ENCODE peak calls at places on chromosomes 11 and 22, in nine cellular contexts. S is left ventricle myocardium inferior; Y is neuronal stem cell; Z is adrenal gland; K is CD8-positive, alpha-beta memory T cell; F is aorta; O is brain microvascular endothelial cell; U is hepatocyte; H is GM23248. N is an unnamed sample. For H3K27me3 and H3K36me3, the result is how much of the 10 kb centered on the place peaks cover.

GRCh38 chr22:36965716-36966115 is 52.3 kb downstream of the CSF2RB start:
- DNase-seq in U (no peak), S (no peak), H (no peak), K (no peak), Z (no peak), Y (no peak), O (no peak), F (no peak), N (no peak)

GRCh38 chr11:111387318-111387863 is 8.3 kb upstream of the POU2AF1 start:
- DNase-seq in F (no peak), Y (no peak), S (no peak), O (no peak), U (no peak), H (no peak), Z (peak), K (no peak), N (no peak)

GRCh38 chr11:80503990-80504389 is 1063.2 kb upstream of the TENM4 start:
- DNase-seq in O (no peak), K (no peak), U (no peak), H (no peak), S (no peak), Y (no peak), F (no peak), Z (no peak), N (no peak)

GRCh38 chr22:26589367-26589844 is 526 bp downstream of the TPST2 start:
- DNase-seq in O (no peak), Z (peak), U (peak), K (peak), F (peak), H (peak), Y (peak), S (peak), N (peak)

GRCh38 chr11:3157381-3158130 is 7.6 kb downstream of the OSBPL5 start:
- DNase-seq in Z (no peak), K (no peak), Y (no peak), H (peak), F (peak), O (peak), S (peak), U (no peak), N (no peak)

GRCh38 chr11:86818466-86819282 is 18.3 kb downstream of the PRSS23 start:
- DNase-seq in F (no peak), K (no peak), H (peak), S (no peak), Z (no peak), O (no peak), Y (no peak), U (peak), N (peak)

GRCh38 chr11:2994336-2994730 is 2.2 kb upstream of the NAP1L4 start:
- DNase-seq in S (no peak), O (no peak), K (no peak), F (no peak), Y (no peak), H (no peak), Z (peak), U (no peak), N (no peak)

GRCh38 chr11:77113382-77114088 is 10.9 kb downstream of the OMP start:
- DNase-seq in Z (peak), U (peak), H (peak), F (no peak), Y (peak), S (no peak), O (no peak), K (no peak), N (peak)

GRCh38 chr22:33781396-33781795 is 138.9 kb downstream of the LARGE1 start:
- DNase-seq in Y (no peak), F (no peak), O (peak), Z (no peak), U (peak), S (no peak), H (peak), K (no peak), N (no peak)

GRCh38 chr11:7573193-7573557 is 59.4 kb downstream of the PPFIBP2 start:
- DNase-seq in U (no peak), Y (no peak), S (no peak), K (no peak), F (no peak), Z (no peak), O (no peak), H (peak), N (no peak)

GRCh38 chr22:50470491-50470890 is 4.3 kb downstream of the SBF1 start:
- DNase-seq in O (no peak), F (no peak), U (no peak), H (no peak), S (no peak), Y (no peak), Z (no peak), K (no peak), N (no peak)

GRCh38 chr11:133064152-133064877 is 468.0 kb downstream of the OPCML start:
- DNase-seq in S (peak), O (peak), U (peak), F (peak), Y (peak), K (no peak), H (peak), Z (peak), N (peak)

GRCh38 chr11:111676878-111677585 is 74.8 kb downstream of the SIK2 start:
- DNase-seq in K (no peak), O (peak), Z (no peak), H (peak), Y (no peak), U (no peak), F (no peak), S (no peak), N (no peak)

GRCh38 chr11:2143652-2144548 is 4.7 kb upstream of the IGF2 start:
- DNase-seq in Y (no peak), H (no peak), K (no peak), S (no peak), U (peak), Z (no peak), F (no peak), O (no peak), N (no peak)

GRCh38 chr11:119714590-119714989 is 14.4 kb downstream of the NECTIN1 start:
- DNase-seq in Y (no peak), F (no peak), S (no peak), U (no peak), O (no peak), Z (no peak), K (no peak), H (no peak), N (no peak)

GRCh38 chr22:46038516-46039430 is 61.8 kb upstream of the WNT7B start:
- DNase-seq in F (no peak), O (no peak), Z (peak), H (no peak), Y (no peak), S (no peak), K (peak), U (no peak), N (no peak)

GRCh38 chr22:23478175-23478574 is 101.9 kb downstream of the IGLL1 start:
- DNase-seq in K (no peak), Z (no peak), S (no peak), F (no peak), Y (no peak), O (no peak), U (no peak), H (no peak), N (no peak)

GRCh38 chr11:63667993-63668392 is 3.2 kb downstream of the ATL3 start:
- DNase-seq in K (no peak), Y (no peak), U (peak), O (peak), S (no peak), H (peak), F (no peak), Z (no peak), N (no peak)

GRCh38 chr22:30005213-30005857 is 74.9 kb upstream of the HORMAD2 start:
- DNase-seq in H (peak), F (peak), U (peak), Z (peak), O (peak), S (peak), K (peak), Y (peak), N (peak)

DNA sequence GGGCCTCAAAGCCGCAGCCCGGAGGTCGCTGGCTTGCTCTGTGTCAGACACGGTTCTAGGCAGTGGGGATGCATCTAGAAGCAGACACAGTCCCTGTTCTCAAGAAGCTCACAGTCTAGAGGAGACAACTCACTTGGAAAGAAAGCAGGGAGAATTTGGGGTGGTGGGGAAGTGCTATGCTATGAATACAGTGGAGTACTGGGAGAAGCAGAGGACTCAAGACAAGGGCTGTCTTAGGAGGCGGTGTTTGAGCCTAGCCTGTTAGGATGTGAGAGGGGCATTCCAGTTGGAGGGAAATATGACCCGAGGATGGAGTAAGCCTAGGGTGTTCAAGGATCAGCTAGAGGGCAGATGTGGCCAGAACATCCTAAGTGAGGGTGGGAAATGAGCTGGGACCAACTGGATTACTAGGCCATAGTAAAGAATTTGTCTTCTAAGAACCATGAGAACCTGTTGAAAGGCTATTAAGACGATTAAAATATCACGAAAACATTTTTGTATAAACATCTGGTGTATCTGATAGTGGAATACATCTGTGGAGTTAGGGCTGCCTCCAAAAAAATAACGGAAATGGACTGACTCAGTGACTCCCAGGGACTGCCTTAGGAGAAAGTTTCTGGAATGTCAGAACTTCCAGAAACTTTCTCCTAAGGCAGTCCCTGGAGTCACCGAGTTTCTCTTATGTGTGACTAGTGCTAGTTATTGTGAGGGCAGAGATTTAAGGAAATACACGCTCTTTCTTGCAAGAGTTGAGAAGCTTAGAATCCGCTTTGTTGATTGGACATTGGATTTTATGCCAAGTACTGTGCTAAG is 1.1 kb upstream of the PITPNB start:
- DNase-seq in Y (peak), H (peak), O (peak), U (peak), Z (peak), S (no peak), K (no peak), F (no peak), N (peak)
- H3K27me3 ChIP-seq in Y (under half), H (under half), O (under half), U (under half), Z (under half), S (under half), K (under half), F (under half), N (under half)

GRCh38 chr11:128759597-128759996 is 65.7 kb downstream of the FLI1 start:
- DNase-seq in Z (no peak), F (no peak), U (peak), Y (no peak), O (peak), S (no peak), H (peak), K (no peak), N (no peak)
- H3K4me3 ChIP-seq in Z (no peak), F (no peak), U (no peak), Y (no peak), O (no peak), S (no peak), H (no peak), K (no peak), N (no peak)

DNA sequence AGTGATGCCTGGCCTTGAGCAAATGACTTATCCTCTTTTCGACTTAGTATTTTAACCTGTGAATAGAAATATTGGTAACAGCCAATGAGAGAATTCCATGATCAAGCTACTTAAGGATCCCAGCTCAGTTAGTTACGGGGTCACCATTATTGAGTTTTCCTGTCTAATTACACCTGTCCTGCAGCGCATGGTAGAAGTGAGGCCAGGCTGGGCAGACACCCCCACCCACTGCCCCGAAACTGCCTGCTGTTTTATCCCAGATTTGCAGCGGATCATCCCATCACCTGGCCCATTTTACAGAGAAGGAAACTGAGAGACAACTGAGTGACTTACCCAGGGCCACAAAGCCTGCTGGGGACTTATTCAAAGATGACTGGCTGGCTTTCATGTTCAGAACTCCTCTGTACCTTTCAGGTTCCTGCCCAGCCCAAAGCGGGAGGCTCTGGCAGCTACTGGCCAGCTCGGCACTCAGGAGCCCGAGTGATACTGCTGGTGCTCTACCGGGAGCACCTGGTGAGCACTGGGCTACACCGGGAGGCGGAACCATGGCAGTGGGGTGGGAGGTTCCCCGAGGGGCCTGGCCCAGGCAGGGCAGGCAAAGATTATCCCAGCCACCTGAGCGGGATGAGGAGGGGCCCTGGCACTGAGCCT is 1.4 kb downstream of the MUS81 start:
- DNase-seq in F (peak), S (no peak), H (no peak), O (no peak), Z (peak), K (peak), U (no peak), Y (no peak), N (no peak)
- H3K36me3 ChIP-seq in F (under half), S (half or more), H (under half), O (under half), Z (under half), K (under half), U (under half), Y (under half), N (under half)

GRCh38 chr11:12683857-12684256 is 9.6 kb downstream of the TEAD1 start:
- DNase-seq in U (no peak), F (no peak), S (no peak), O (no peak), Z (no peak), K (no peak), H (peak), Y (no peak), N (peak)

GRCh38 chr11:12682288-12682687 is 8.1 kb downstream of the TEAD1 start:
- DNase-seq in O (no peak), F (no peak), S (no peak), Y (no peak), H (no peak), K (no peak), U (no peak), Z (no peak), N (no peak)

GRCh38 chr11:12684354-12684753 is 10.1 kb downstream of the TEAD1 start:
- DNase-seq in H (no peak), O (no peak), Y (no peak), F (no peak), U (no peak), Z (no peak), K (no peak), S (no peak), N (no peak)

GRCh38 chr11:12681462-12681861 is 7.2 kb downstream of the TEAD1 start:
- DNase-seq in Z (no peak), U (no peak), H (no peak), S (no peak), O (no peak), F (no peak), Y (no peak), K (no peak), N (no peak)

GRCh38 chr11:12682730-12683500 is 8.7 kb downstream of the TEAD1 start:
- DNase-seq in Z (no peak), H (no peak), Y (no peak), S (no peak), F (no peak), U (no peak), K (no peak), O (no peak), N (no peak)
- H3K27me3 ChIP-seq in Z (under half), H (under half), Y (under half), S (under half), F (under half), U (under half), K (under half), O (under half), N (under half)